ENCODE peak calls at places on chromosomes 4 and X, in nine cellular contexts. R is ovary; A is left ventricle myocardium inferior; N is activated CD8-positive, alpha-beta memory T cell treated with anti-CD3 and anti-CD28 coated beads for 48 hours; Q is suprapubic skin; V is stimulated activated CD8-positive, alpha-beta memory T cell treated with anti-CD3 and anti-CD28 coated beads, Interleukin-4, amount 100 ng/mL, for 24 hours; K is T47D; T is esophagus squamous epithelium; S is NCI-H1092 treated with DMSO at 0.1 percent for 48 hours. G is an unnamed sample.
A peak's percentile ranks its signal among the peaks of the same experiment; 100 is the strongest.

GRCh38 chr4:1205641-1206298 is 33.4 kb upstream of the SPON2 start:
- DNase-seq in R (peak; percentile 44), A (no peak), N (no peak), Q (peak; percentile 77), V (no peak), K (no peak), T (no peak), S (no peak), G (peak; percentile 18)

GRCh38 chrX:130100180-130100579 is 10.1 kb downstream of the ELF4 start:
- DNase-seq in R (peak; percentile 58), A (peak; percentile 65), N (no peak), Q (no peak), V (no peak), K (no peak), T (no peak), S (no peak), G (peak; percentile 79)

GRCh38 chr4:26701786-26702227 is 117.9 kb downstream of the TBC1D19 start:
- DNase-seq in R (no peak), A (no peak), N (no peak), Q (no peak), V (no peak), K (no peak), T (no peak), S (no peak), G (no peak)

GRCh38 chrX:109840585-109840984 is 107.5 kb upstream of the ACSL4 start:
- DNase-seq in R (no peak), A (no peak), N (no peak), Q (no peak), V (no peak), K (no peak), T (no peak), S (no peak), G (no peak)

GRCh38 chr4:95204873-95205272 is 343.9 kb downstream of the UNC5C start:
- DNase-seq in R (no peak), A (no peak), N (no peak), Q (no peak), V (no peak), K (no peak), T (no peak), S (no peak), G (no peak)

GRCh38 chrX:38639730-38640129 is 78.4 kb downstream of the TSPAN7 start:
- DNase-seq in R (no peak), A (no peak), N (no peak), Q (no peak), V (no peak), K (no peak), T (no peak), S (no peak), G (no peak)

GRCh38 chr4:57074753-57075152 is 35.4 kb downstream of the IGFBP7 start:
- DNase-seq in R (no peak), A (no peak), N (no peak), Q (no peak), V (no peak), K (no peak), T (no peak), S (no peak), G (no peak)

GRCh38 chr4:3657917-3658913 is 108.0 kb upstream of the ADRA2C start:
- DNase-seq in R (peak; percentile 89), A (peak; percentile 28), N (no peak), Q (no peak), V (no peak), K (no peak), T (no peak), S (peak; percentile 84), G (no peak)

GRCh38 chr4:176308441-176308840 is 11.3 kb upstream of the SPCS3 start:
- DNase-seq in R (no peak), A (no peak), N (no peak), Q (no peak), V (no peak), K (no peak), T (no peak), S (no peak), G (no peak)